ENCODE peak calls at places on chromosomes 2 and 18, in seven cellular contexts. Q is pancreas, C is colonic mucosa, X is Peyer's patch, O is testis, I is SK-N-SH, G is stomach. W is an unnamed sample. For H3K27me3, the result is how much of the 10 kb centered on the place peaks cover.

GRCh38 chr2:195520671-195521155 is 136.3 kb upstream of the SLC39A10 start:
- DNase-seq in Q (no peak), C (no peak), X (no peak), O (no peak), I (peak), G (no peak), W (no peak)

GRCh38 chr2:53202063-53202462 is 565.5 kb upstream of the CHAC2 start:
- DNase-seq in Q (no peak), C (peak), X (no peak), O (no peak), I (no peak), G (no peak), W (peak)

GRCh38 chr2:28522479-28522878 is 26.6 kb downstream of the PLB1 start:
- DNase-seq in Q (no peak), C (no peak), X (no peak), O (no peak), I (no peak), G (no peak), W (no peak)

GRCh38 chr2:64311948-64312621 is 141.9 kb upstream of the LGALSL start:
- DNase-seq in Q (peak), C (peak), X (peak), O (peak), I (peak), G (peak), W (peak)

GRCh38 chr18:12009581-12010140 is 28.4 kb downstream of the IMPA2 start:
- DNase-seq in Q (no peak), C (no peak), X (no peak), O (no peak), I (no peak), G (no peak), W (no peak)

GRCh38 chr2:19800796-19801195 is 101.0 kb downstream of the TTC32 start:
- DNase-seq in Q (no peak), C (no peak), X (peak), O (no peak), I (no peak), G (no peak), W (no peak)

GRCh38 chr2:15614545-15615309 is 23.1 kb downstream of the DDX1 start:
- DNase-seq in Q (no peak), C (no peak), X (no peak), O (no peak), I (no peak), G (no peak), W (no peak)

GRCh38 chr2:190069936-190070696 is 7.6 kb upstream of the MSTN start:
- DNase-seq in Q (no peak), C (peak), X (no peak), O (peak), I (peak), G (peak), W (no peak)

GRCh38 chr18:49898421-49898820 is 85.1 kb upstream of the ACAA2 start:
- DNase-seq in Q (no peak), C (peak), X (peak), O (peak), I (no peak), G (peak), W (no peak)

GRCh38 chr2:176522271-176522670 is 253.0 kb downstream of the MTX2 start:
- DNase-seq in Q (no peak), C (no peak), X (no peak), O (no peak), I (no peak), G (no peak), W (no peak)

GRCh38 chr18:5892772-5893431 is 2.4 kb downstream of the TMEM200C start:
- DNase-seq in Q (no peak), C (no peak), X (no peak), O (no peak), I (no peak), G (no peak), W (no peak)

GRCh38 chr2:28691774-28692281 is 59.8 kb upstream of the PPP1CB start:
- DNase-seq in Q (no peak), C (no peak), X (peak), O (no peak), I (peak), G (peak), W (no peak)

GRCh38 chr2:44680424-44680971 is 261.0 kb upstream of the SIX3 start:
- DNase-seq in Q (no peak), C (no peak), X (no peak), O (no peak), I (peak), G (no peak), W (no peak)

GRCh38 chr2:36565712-36566111 is 32.3 kb downstream of the FEZ2 start:
- DNase-seq in Q (no peak), C (no peak), X (no peak), O (no peak), I (no peak), G (no peak), W (no peak)

GRCh38 chr2:71727562-71727961 is 274.2 kb downstream of the DYSF start:
- DNase-seq in Q (no peak), C (no peak), X (no peak), O (no peak), I (no peak), G (no peak), W (no peak)

DNA sequence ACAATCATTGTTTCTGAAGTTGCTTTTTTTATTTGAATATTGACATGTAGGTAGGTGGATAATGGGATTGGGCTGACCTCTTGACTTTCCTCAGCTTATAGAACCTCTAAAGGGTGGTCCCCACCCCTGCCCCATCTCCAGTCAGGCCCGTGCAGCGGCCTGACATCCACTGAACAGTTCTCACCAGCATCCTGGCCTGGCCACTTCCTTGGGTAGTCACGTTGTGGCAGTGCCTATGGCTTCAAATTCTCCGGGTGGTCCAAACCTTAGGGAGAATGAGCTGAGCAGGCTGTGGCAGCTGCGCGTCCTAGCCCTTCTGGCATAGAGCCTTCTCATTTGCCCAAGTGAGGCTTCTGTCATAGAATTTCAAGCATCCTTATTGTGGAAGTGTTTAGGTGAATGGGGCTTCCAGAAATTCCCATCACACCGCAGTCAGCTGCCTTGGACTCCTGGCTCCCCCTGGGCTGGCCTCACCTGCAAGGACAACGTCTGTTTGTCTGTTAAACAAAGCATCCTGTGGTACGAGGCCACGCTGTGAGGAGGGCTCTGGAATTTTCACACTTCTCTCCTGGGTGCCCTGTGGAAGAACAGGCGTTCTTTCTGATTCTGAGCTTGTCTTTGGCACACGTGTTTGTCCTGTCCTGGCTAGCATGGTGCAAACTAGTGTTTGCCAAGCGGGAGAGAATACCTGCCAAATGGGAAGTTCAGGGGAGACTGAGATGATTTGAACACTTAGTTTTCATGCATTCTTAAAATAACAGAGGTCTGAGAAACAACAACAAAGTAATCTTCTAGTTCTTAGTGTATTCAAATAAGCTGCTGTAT is 31.8 kb upstream of the OTOS start:
- DNase-seq in Q (no peak), C (no peak), X (no peak), O (no peak), I (no peak), G (no peak), W (no peak)
- H3K27me3 ChIP-seq in Q (under half), C (under half), X (under half), O (under half), I (under half), G (under half), W (under half)

GRCh38 chr2:124025349-124025720 is 248 bp downstream of the CNTNAP5 start:
- DNase-seq in Q (no peak), C (no peak), X (no peak), O (no peak), I (no peak), G (no peak), W (no peak)

GRCh38 chr2:124032799-124033198 is 7.7 kb downstream of the CNTNAP5 start:
- DNase-seq in Q (no peak), C (no peak), X (no peak), O (no peak), I (peak), G (no peak), W (no peak)

GRCh38 chr2:124024491-124025348 is at the start of gene CNTNAP5:
- DNase-seq in Q (peak), C (peak), X (no peak), O (peak), I (peak), G (peak), W (no peak)

GRCh38 chr2:124025896-124026295 is 809 bp downstream of the CNTNAP5 start:
- DNase-seq in Q (no peak), C (no peak), X (no peak), O (no peak), I (peak), G (no peak), W (no peak)

GRCh38 chr2:124027182-124027581 is 2.1 kb downstream of the CNTNAP5 start:
- DNase-seq in Q (no peak), C (no peak), X (no peak), O (peak), I (peak), G (peak), W (no peak)
- TF ChIP-seq CTCF in Q (peak), C (peak), X (peak), O (no peak), I (peak), G (peak), W (peak)

GRCh38 chr2:236176951-236177350 is 8.8 kb upstream of the GBX2 start:
- DNase-seq in Q (no peak), C (no peak), X (no peak), O (no peak), I (peak), G (no peak), W (no peak)
- H3K27me3 ChIP-seq in Q (under half), C (half or more), X (half or more), O (under half), I (under half), G (under half), W (under half)

GRCh38 chr18:29892960-29893558 is 1149.5 kb downstream of the DSC3 start:
- DNase-seq in Q (no peak), C (no peak), X (no peak), O (no peak), I (peak), G (no peak), W (no peak)
- TF ChIP-seq CTCF in Q (peak), C (no peak), X (no peak), O (no peak), I (peak), G (no peak), W (peak)

W was measured in keratinocyte.